ENCODE peak calls at places on chromosomes 4 and X, in seven cellular contexts. W, U, O, K, A, G and C are unnamed samples.

GRCh38 chrX:119541188-119541587 is 24.0 kb downstream of the STEEP1 start:
- DNase-seq in W (no peak), U (no peak), O (no peak), K (no peak), A (no peak), G (no peak), C (no peak)

GRCh38 chrX:24427747-24428019 is 37.4 kb upstream of the PDK3 start:
- DNase-seq in W (no peak), U (no peak), O (no peak), K (no peak), A (no peak), G (no peak), C (no peak)

GRCh38 chrX:136251042-136251991 is at the start of gene MAP7D3:
- DNase-seq in W (no peak), U (peak; percentile 91), O (peak; percentile 16), K (no peak), A (peak; percentile 27), G (peak; percentile 86), C (no peak)

GRCh38 chr4:110087116-110087708 is 111.2 kb downstream of the ELOVL6 start:
- DNase-seq in W (no peak), U (no peak), O (peak; percentile 51), K (no peak), A (no peak), G (no peak), C (no peak)

GRCh38 chr4:87840149-87840548 is 7.4 kb downstream of the MEPE start:
- DNase-seq in W (no peak), U (no peak), O (no peak), K (no peak), A (no peak), G (no peak), C (no peak)

GRCh38 chrX:69137371-69137881 is 27.8 kb downstream of the PJA1 start:
- DNase-seq in W (no peak), U (no peak), O (no peak), K (no peak), A (no peak), G (no peak), C (no peak)

GRCh38 chr4:14110407-14110806 is 482.9 kb upstream of the BOD1L1 start:
- DNase-seq in W (no peak), U (no peak), O (no peak), K (no peak), A (no peak), G (no peak), C (no peak)

GRCh38 chr4:175671491-175671934 is 140.6 kb downstream of the GPM6A start:
- DNase-seq in W (no peak), U (peak; percentile 3), O (no peak), K (no peak), A (no peak), G (no peak), C (peak; percentile 34)

GRCh38 chr4:183356931-183357675 is 34.9 kb upstream of the CLDN24 start:
- DNase-seq in W (no peak), U (no peak), O (no peak), K (no peak), A (no peak), G (no peak), C (no peak)

GRCh38 chr4:108415389-108415788 is 205.0 kb upstream of the RPL34 start:
- DNase-seq in W (no peak), U (no peak), O (no peak), K (no peak), A (no peak), G (no peak), C (no peak)

GRCh38 chr4:39469429-39470077 is 10.7 kb downstream of the LIAS start:
- DNase-seq in W (peak; percentile 48), U (peak; percentile 62), O (peak; percentile 86), K (peak; percentile 89), A (no peak), G (peak; percentile 48), C (no peak)

GRCh38 chrX:131068945-131069719 is 11.0 kb downstream of the ARHGAP36 start:
- DNase-seq in W (no peak), U (peak; percentile 82), O (peak; percentile 19), K (peak; percentile 10), A (no peak), G (peak; percentile 49), C (no peak)

GRCh38 chr4:123536225-123536624 is 139.6 kb downstream of the SPRY1 start:
- DNase-seq in W (no peak), U (no peak), O (no peak), K (no peak), A (no peak), G (no peak), C (no peak)

GRCh38 chr4:163391756-163392155 is 48.1 kb downstream of the NPY5R start:
- DNase-seq in W (no peak), U (no peak), O (no peak), K (no peak), A (no peak), G (no peak), C (no peak)

GRCh38 chr4:121278811-121279368 is 101.9 kb downstream of the QRFPR start:
- DNase-seq in W (peak; percentile 47), U (no peak), O (no peak), K (no peak), A (no peak), G (no peak), C (no peak)

GRCh38 chr4:42519803-42520417 is 122.6 kb downstream of the SHISA3 start:
- DNase-seq in W (peak; percentile 19), U (peak; percentile 25), O (peak; percentile 28), K (peak; percentile 12), A (no peak), G (peak; percentile 38), C (peak; percentile 0)

GRCh38 chrX:12975670-12975965 is 708 bp downstream of the TMSB4X start:
- DNase-seq in W (no peak), U (no peak), O (no peak), K (no peak), A (no peak), G (no peak), C (no peak)

GRCh38 chr4:47750771-47751170 is 87.1 kb downstream of the CORIN start:
- DNase-seq in W (no peak), U (no peak), O (no peak), K (no peak), A (no peak), G (no peak), C (no peak)

DNA sequence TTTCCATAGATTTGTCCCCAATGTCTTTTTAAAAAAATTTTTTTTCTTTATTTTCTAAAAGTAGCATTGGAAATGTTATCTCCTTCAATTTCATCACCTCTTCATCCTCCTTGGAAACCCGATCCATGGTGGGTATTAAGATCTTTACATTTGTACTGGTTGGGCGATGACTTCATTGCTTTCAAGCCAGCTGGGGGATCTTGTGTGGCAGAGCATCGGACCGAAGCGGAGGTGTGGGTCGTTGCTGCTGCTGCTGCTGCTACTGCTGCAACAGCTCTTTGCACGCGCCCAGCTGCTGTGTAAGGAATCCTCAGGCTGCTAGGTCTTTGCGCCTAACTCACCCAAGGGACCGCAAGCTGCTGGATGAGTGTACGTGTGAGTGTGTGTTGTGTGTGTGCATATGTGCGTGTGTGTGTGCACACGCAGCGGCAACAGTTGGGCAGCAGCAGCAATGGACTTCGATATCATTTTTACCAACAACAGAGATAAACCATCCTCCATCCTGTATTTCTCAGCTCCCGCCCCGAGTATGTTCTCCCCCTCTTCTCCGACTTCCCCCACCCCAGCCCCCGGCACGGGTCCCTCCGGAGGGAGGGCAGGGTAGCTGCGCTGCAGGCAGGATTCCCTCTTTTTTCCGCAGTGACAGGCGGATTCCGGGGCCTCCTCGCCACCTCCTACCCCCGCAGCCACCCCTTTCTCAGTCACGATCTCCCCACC is 768 bp upstream of the CDKL5 start:
- DNase-seq in W (no peak), U (peak; percentile 57), O (no peak), K (no peak), A (no peak), G (no peak), C (no peak)
- TF ChIP-seq JUND in W (no peak), U (no peak), O (no peak), K (no peak), A (no peak), G (no peak), C (no peak)

GRCh38 chr4:6896035-6896434 is 13.6 kb upstream of the TBC1D14 start:
- DNase-seq in W (no peak), U (no peak), O (no peak), K (no peak), A (no peak), G (peak; percentile 47), C (no peak)

GRCh38 chr4:6900956-6901355 is 8.7 kb upstream of the TBC1D14 start:
- DNase-seq in W (no peak), U (no peak), O (no peak), K (no peak), A (no peak), G (no peak), C (no peak)

GRCh38 chr4:6900181-6900812 is 9.3 kb upstream of the TBC1D14 start:
- DNase-seq in W (no peak), U (no peak), O (no peak), K (no peak), A (no peak), G (no peak), C (no peak)

GRCh38 chr4:6901669-6902317 is 7.8 kb upstream of the TBC1D14 start:
- DNase-seq in W (no peak), U (no peak), O (no peak), K (no peak), A (no peak), G (no peak), C (no peak)

GRCh38 chr4:6898763-6899162 is 10.9 kb upstream of the TBC1D14 start:
- DNase-seq in W (no peak), U (no peak), O (no peak), K (no peak), A (no peak), G (no peak), C (no peak)
- TF ChIP-seq JUND in W (no peak), U (no peak), O (no peak), K (no peak), A (no peak), G (no peak), C (no peak)

GRCh38 chr4:116585240-116585639 is 500.1 kb downstream of the TRAM1L1 start:
- DNase-seq in W (no peak), U (no peak), O (no peak), K (no peak), A (no peak), G (no peak), C (peak; percentile 7)
- TF ChIP-seq JUND in W (no peak), U (no peak), O (no peak), K (no peak), A (no peak), G (no peak), C (no peak)

GRCh38 chrX:123834116-123834515 is 25.7 kb upstream of the XIAP start:
- DNase-seq in W (no peak), U (no peak), O (no peak), K (no peak), A (no peak), G (no peak), C (no peak)

GRCh38 chrX:123835661-123836371 is 24.0 kb upstream of the XIAP start:
- DNase-seq in W (no peak), U (no peak), O (peak; percentile 59), K (no peak), A (no peak), G (no peak), C (no peak)

GRCh38 chrX:123830309-123830708 is 29.5 kb upstream of the XIAP start:
- DNase-seq in W (peak; percentile 64), U (no peak), O (no peak), K (peak; percentile 91), A (no peak), G (no peak), C (no peak)

DNA sequence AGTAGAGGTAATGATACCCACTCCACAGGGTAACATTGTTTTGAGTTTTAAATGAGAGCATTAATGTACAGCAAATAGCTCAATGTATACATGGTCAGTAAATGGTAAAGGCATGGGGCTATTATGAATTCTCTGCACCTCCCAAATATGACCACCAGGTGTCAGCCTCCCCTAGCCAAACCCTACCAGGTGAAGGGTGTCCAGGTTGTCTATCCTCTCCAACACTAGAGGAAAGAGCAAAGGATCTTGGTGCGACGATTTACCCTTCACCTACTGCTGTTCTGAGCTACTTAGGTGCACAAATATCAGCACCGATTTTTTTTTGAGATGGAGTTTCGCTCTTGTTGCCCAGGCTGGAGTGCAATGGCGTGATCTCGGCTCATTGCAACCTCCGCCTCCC is 26.5 kb upstream of the XIAP start:
- DNase-seq in W (peak; percentile 33), U (peak; percentile 72), O (peak; percentile 50), K (peak; percentile 60), A (peak; percentile 5), G (peak; percentile 69), C (peak; percentile 66)
- TF ChIP-seq JUND in W (no peak), U (no peak), O (no peak), K (no peak), A (no peak), G (no peak), C (no peak)